ENCODE peak calls at places on chromosomes 4 and X, in seven cellular contexts. One of them, this sample, is unnamed.

GRCh38 chr4:38069271-38069760 is 109.1 kb downstream of the PTTG2 start:
- DNase-seq in GM13976: peak; percentile 49
- DNase-seq in nephron progenitor cell: peak; percentile 32
- DNase-seq in tibial artery: no peak
- DNase-seq in uterus: peak; percentile 63
- DNase-seq in kidney: no peak
- DNase-seq in Peyer's patch: no peak
- DNase-seq in this sample: peak; percentile 35

GRCh38 chr4:64584981-64585557 is 175.8 kb upstream of the TECRL start:
- DNase-seq in GM13976: peak; percentile 25
- DNase-seq in nephron progenitor cell: peak; percentile 22
- DNase-seq in tibial artery: no peak
- DNase-seq in uterus: no peak
- DNase-seq in kidney: no peak
- DNase-seq in Peyer's patch: no peak
- DNase-seq in this sample: peak; percentile 6

GRCh38 chr4:80185787-80186548 is 11.3 kb upstream of the PRDM8 start:
- DNase-seq in GM13976: no peak
- DNase-seq in nephron progenitor cell: no peak
- DNase-seq in tibial artery: no peak
- DNase-seq in uterus: no peak
- DNase-seq in kidney: no peak
- DNase-seq in Peyer's patch: no peak
- DNase-seq in this sample: peak; percentile 10

GRCh38 chr4:176767183-176767582 is 25.5 kb downstream of the VEGFC start:
- DNase-seq in GM13976: no peak
- DNase-seq in nephron progenitor cell: no peak
- DNase-seq in tibial artery: no peak
- DNase-seq in uterus: no peak
- DNase-seq in kidney: no peak
- DNase-seq in Peyer's patch: no peak
- DNase-seq in this sample: no peak

GRCh38 chr4:83558693-83559092 is 22.8 kb downstream of the GPAT3 start:
- DNase-seq in GM13976: no peak
- DNase-seq in nephron progenitor cell: no peak
- DNase-seq in tibial artery: no peak
- DNase-seq in uterus: no peak
- DNase-seq in kidney: no peak
- DNase-seq in Peyer's patch: no peak
- DNase-seq in this sample: no peak

GRCh38 chr4:87543835-87544461 is 14.8 kb upstream of the SPARCL1 start:
- DNase-seq in GM13976: no peak
- DNase-seq in nephron progenitor cell: no peak
- DNase-seq in tibial artery: no peak
- DNase-seq in uterus: peak; percentile 49
- DNase-seq in kidney: no peak
- DNase-seq in Peyer's patch: no peak
- DNase-seq in this sample: no peak

GRCh38 chr4:41256740-41257256 is at the start of gene UCHL1:
- DNase-seq in GM13976: peak; percentile 37
- DNase-seq in nephron progenitor cell: peak; percentile 92
- DNase-seq in tibial artery: peak; percentile 65
- DNase-seq in uterus: peak; percentile 22
- DNase-seq in kidney: no peak
- DNase-seq in Peyer's patch: no peak
- DNase-seq in this sample: peak; percentile 38

GRCh38 chr4:7147661-7148310 is 44.6 kb upstream of the SORCS2 start:
- DNase-seq in GM13976: no peak
- DNase-seq in nephron progenitor cell: peak; percentile 45
- DNase-seq in tibial artery: no peak
- DNase-seq in uterus: no peak
- DNase-seq in kidney: no peak
- DNase-seq in Peyer's patch: no peak
- DNase-seq in this sample: no peak

GRCh38 chrX:12721042-12721441 is 70.2 kb upstream of the PRPS2 start:
- DNase-seq in GM13976: no peak
- DNase-seq in nephron progenitor cell: peak; percentile 56
- DNase-seq in tibial artery: no peak
- DNase-seq in uterus: no peak
- DNase-seq in kidney: no peak
- DNase-seq in Peyer's patch: no peak
- DNase-seq in this sample: no peak

GRCh38 chr4:186839122-186840037 is 115.7 kb upstream of the FAT1 start:
- DNase-seq in GM13976: peak; percentile 26
- DNase-seq in nephron progenitor cell: no peak
- DNase-seq in tibial artery: peak; percentile 70
- DNase-seq in uterus: peak; percentile 51
- DNase-seq in kidney: peak; percentile 59
- DNase-seq in Peyer's patch: no peak
- DNase-seq in this sample: peak; percentile 24

GRCh38 chr4:187685247-187685646 is 310.3 kb upstream of the ZFP42 start:
- DNase-seq in GM13976: no peak
- DNase-seq in nephron progenitor cell: no peak
- DNase-seq in tibial artery: no peak
- DNase-seq in uterus: no peak
- DNase-seq in kidney: no peak
- DNase-seq in Peyer's patch: no peak
- DNase-seq in this sample: no peak

GRCh38 chrX:111005151-111005550 is 90.8 kb upstream of the PAK3 start:
- DNase-seq in GM13976: no peak
- DNase-seq in nephron progenitor cell: no peak
- DNase-seq in tibial artery: no peak
- DNase-seq in uterus: no peak
- DNase-seq in kidney: no peak
- DNase-seq in Peyer's patch: no peak
- DNase-seq in this sample: no peak

GRCh38 chrX:130247996-130248395 is 20.7 kb downstream of the ZNF280C start:
- DNase-seq in GM13976: no peak
- DNase-seq in nephron progenitor cell: no peak
- DNase-seq in tibial artery: no peak
- DNase-seq in uterus: no peak
- DNase-seq in kidney: no peak
- DNase-seq in Peyer's patch: no peak
- DNase-seq in this sample: no peak

GRCh38 chrX:72129661-72130060 is 2.1 kb downstream of the RTL5 start:
- DNase-seq in GM13976: no peak
- DNase-seq in nephron progenitor cell: no peak
- DNase-seq in tibial artery: no peak
- DNase-seq in uterus: no peak
- DNase-seq in kidney: no peak
- DNase-seq in Peyer's patch: no peak
- DNase-seq in this sample: no peak

GRCh38 chrX:9566150-9566621 is 101.3 kb downstream of the TBL1X start:
- DNase-seq in GM13976: no peak
- DNase-seq in nephron progenitor cell: no peak
- DNase-seq in tibial artery: peak; percentile 68
- DNase-seq in uterus: peak; percentile 55
- DNase-seq in kidney: no peak
- DNase-seq in Peyer's patch: no peak
- DNase-seq in this sample: no peak

GRCh38 chrX:69101655-69102251 is 63.5 kb downstream of the PJA1 start:
- DNase-seq in GM13976: no peak
- DNase-seq in nephron progenitor cell: no peak
- DNase-seq in tibial artery: no peak
- DNase-seq in uterus: no peak
- DNase-seq in kidney: no peak
- DNase-seq in Peyer's patch: no peak
- DNase-seq in this sample: no peak

GRCh38 chr4:7431696-7432530 is 2.8 kb downstream of the PSAPL1 start:
- DNase-seq in GM13976: no peak
- DNase-seq in nephron progenitor cell: no peak
- DNase-seq in tibial artery: peak; percentile 53
- DNase-seq in uterus: no peak
- DNase-seq in kidney: no peak
- DNase-seq in Peyer's patch: no peak
- DNase-seq in this sample: no peak

GRCh38 chr4:87540176-87541058 is 11.2 kb upstream of the SPARCL1 start:
- DNase-seq in GM13976: no peak
- DNase-seq in nephron progenitor cell: no peak
- DNase-seq in tibial artery: peak; percentile 75
- DNase-seq in uterus: peak; percentile 70
- DNase-seq in kidney: no peak
- DNase-seq in Peyer's patch: no peak
- DNase-seq in this sample: no peak

DNA sequence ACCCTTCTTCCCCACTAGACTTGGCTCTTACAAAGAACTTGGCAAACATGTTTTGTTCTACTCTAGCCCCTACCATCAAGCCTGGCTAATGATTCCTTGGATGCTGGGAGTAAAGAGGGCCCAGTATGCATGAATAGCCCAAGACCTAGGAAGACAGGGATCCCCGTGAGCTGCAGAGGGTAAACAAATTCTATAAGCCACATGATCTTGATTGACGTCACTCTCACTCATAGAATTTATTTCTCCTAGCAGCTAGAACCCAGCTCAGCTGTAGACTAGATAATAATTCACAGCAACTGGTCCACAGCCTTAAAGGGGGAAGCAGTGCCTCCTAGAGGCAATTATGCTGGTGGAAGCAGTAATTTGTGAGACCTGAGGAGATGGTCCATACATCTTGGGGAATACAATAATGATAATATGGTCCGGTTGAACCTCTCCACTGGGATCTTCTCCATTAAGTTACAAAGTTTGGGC is 16.1 kb upstream of the USO1 start:
- DNase-seq in GM13976: peak; percentile 34
- DNase-seq in nephron progenitor cell: no peak
- DNase-seq in tibial artery: no peak
- DNase-seq in uterus: no peak
- DNase-seq in kidney: no peak
- DNase-seq in Peyer's patch: no peak
- DNase-seq in this sample: peak; percentile 23
- TF ChIP-seq CTCF in GM13976: peak; percentile 40
- TF ChIP-seq CTCF in nephron progenitor cell: peak; percentile 10
- TF ChIP-seq CTCF in tibial artery: no peak
- TF ChIP-seq CTCF in uterus: no peak
- TF ChIP-seq CTCF in kidney: peak; percentile 56
- TF ChIP-seq CTCF in Peyer's patch: peak; percentile 67
- TF ChIP-seq CTCF in this sample: peak; percentile 79

GRCh38 chrX:56563231-56564116 is at the start of gene UBQLN2:
- DNase-seq in GM13976: peak; percentile 63
- DNase-seq in nephron progenitor cell: peak; percentile 77
- DNase-seq in tibial artery: peak; percentile 87
- DNase-seq in uterus: peak; percentile 78
- DNase-seq in kidney: peak; percentile 94
- DNase-seq in Peyer's patch: peak; percentile 76
- DNase-seq in this sample: peak; percentile 56
- TF ChIP-seq CTCF in GM13976: no peak
- TF ChIP-seq CTCF in nephron progenitor cell: no peak
- TF ChIP-seq CTCF in tibial artery: no peak
- TF ChIP-seq CTCF in uterus: peak; percentile 17
- TF ChIP-seq CTCF in kidney: no peak
- TF ChIP-seq CTCF in Peyer's patch: no peak
- TF ChIP-seq CTCF in this sample: no peak

GRCh38 chrX:34584781-34585180 is 72.3 kb downstream of the TMEM47 start:
- DNase-seq in GM13976: no peak
- DNase-seq in nephron progenitor cell: no peak
- DNase-seq in tibial artery: no peak
- DNase-seq in uterus: no peak
- DNase-seq in kidney: no peak
- DNase-seq in Peyer's patch: no peak
- DNase-seq in this sample: no peak
- TF ChIP-seq CTCF in GM13976: no peak
- TF ChIP-seq CTCF in nephron progenitor cell: no peak
- TF ChIP-seq CTCF in tibial artery: no peak
- TF ChIP-seq CTCF in uterus: no peak
- TF ChIP-seq CTCF in kidney: no peak
- TF ChIP-seq CTCF in Peyer's patch: no peak
- TF ChIP-seq CTCF in this sample: no peak

GRCh38 chrX:28701222-28701621 is 114.0 kb downstream of the IL1RAPL1 start:
- DNase-seq in GM13976: no peak
- DNase-seq in nephron progenitor cell: no peak
- DNase-seq in tibial artery: no peak
- DNase-seq in uterus: no peak
- DNase-seq in kidney: no peak
- DNase-seq in Peyer's patch: no peak
- DNase-seq in this sample: no peak
- TF ChIP-seq CTCF in GM13976: no peak
- TF ChIP-seq CTCF in nephron progenitor cell: no peak
- TF ChIP-seq CTCF in tibial artery: no peak
- TF ChIP-seq CTCF in uterus: no peak
- TF ChIP-seq CTCF in kidney: no peak
- TF ChIP-seq CTCF in Peyer's patch: no peak
- TF ChIP-seq CTCF in this sample: peak; percentile 5

This sample was measured in GM13977.